ENCODE peak calls at places on chromosomes 1 and 21, in five cellular contexts. W is H9, O is neuronal stem cell, F is mesenchymal stem cell, I is H1. K is an unnamed sample.
A peak's percentile ranks its signal among the peaks of the same experiment; 100 is the strongest.

GRCh38 chr1:242764161-242764560 is 239.7 kb upstream of the PLD5 start:
- DNase-seq in W (no peak), I (no peak), O (no peak), F (no peak), K (no peak)

GRCh38 chr1:159008744-159009188 is 941 bp upstream of the IFI16 start:
- DNase-seq in W (no peak), F (peak; percentile 71), I (no peak), O (no peak), K (no peak)

GRCh38 chr21:46552865-46553379 is 52.0 kb downstream of the S100B start:
- DNase-seq in W (no peak), I (no peak), F (no peak), O (no peak), K (no peak)

GRCh38 chr21:43345746-43346409 is 81.1 kb downstream of the SIK1 start:
- DNase-seq in F (peak; percentile 88), I (no peak), W (no peak), O (no peak), K (peak; percentile 38)

GRCh38 chr1:81937791-81938450 is 137.2 kb downstream of the ADGRL2 start:
- DNase-seq in W (no peak), F (no peak), I (no peak), O (no peak), K (no peak)

GRCh38 chr1:100773444-100773843 is 53.9 kb downstream of the VCAM1 start:
- DNase-seq in W (no peak), I (no peak), F (no peak), O (no peak), K (no peak)

GRCh38 chr1:180791806-180792205 is 120.9 kb upstream of the KIAA1614 start:
- DNase-seq in F (no peak), I (no peak), O (no peak), W (no peak), K (no peak)

GRCh38 chr1:205703072-205703471 is 22.8 kb upstream of the SLC45A3 start:
- DNase-seq in I (no peak), O (no peak), W (no peak), F (no peak), K (no peak)

GRCh38 chr1:1782399-1783221 is 4.3 kb upstream of the NADK start:
- DNase-seq in I (no peak), W (peak; percentile 80), O (no peak), F (peak; percentile 61), K (peak; percentile 59)

GRCh38 chr1:29896791-29897725 is 660.7 kb downstream of the PTPRU start:
- DNase-seq in W (no peak), I (no peak), F (no peak), O (no peak), K (no peak)

DNA sequence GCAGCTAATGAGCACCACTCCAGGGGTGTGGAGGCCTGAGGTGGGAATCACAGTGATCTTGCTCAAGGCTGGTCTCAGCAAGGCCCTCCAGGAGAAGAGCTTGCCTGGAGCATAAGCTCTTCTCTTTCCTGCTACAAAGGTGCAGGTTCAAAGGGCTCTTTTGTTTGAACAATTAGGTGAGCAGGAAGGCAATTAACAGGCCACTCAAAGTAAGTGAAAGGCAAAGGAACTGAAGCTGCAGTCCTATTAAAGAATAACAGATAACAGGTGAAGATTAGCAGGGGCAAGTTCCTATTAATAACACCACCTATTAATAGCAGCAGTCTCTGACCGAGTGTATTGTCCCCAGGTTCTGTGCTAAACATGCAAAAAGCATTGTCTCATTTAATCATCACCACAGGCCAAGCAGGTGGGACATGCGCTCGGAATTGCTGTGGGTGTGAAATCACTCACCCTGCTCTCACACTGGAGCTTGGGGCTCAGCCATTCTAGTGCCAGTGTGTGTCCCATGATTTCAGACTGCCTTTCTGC is 113.8 kb downstream of the RHOU start:
- DNase-seq in O (no peak), F (no peak), I (no peak), W (peak; percentile 49), K (no peak)
- H2BK120ac ChIP-seq in O (no peak overlapping the region), F (no peak overlapping the region), I (peak overlapping the region; percentile 52), W (no peak overlapping the region), K (no peak overlapping the region)

DNA sequence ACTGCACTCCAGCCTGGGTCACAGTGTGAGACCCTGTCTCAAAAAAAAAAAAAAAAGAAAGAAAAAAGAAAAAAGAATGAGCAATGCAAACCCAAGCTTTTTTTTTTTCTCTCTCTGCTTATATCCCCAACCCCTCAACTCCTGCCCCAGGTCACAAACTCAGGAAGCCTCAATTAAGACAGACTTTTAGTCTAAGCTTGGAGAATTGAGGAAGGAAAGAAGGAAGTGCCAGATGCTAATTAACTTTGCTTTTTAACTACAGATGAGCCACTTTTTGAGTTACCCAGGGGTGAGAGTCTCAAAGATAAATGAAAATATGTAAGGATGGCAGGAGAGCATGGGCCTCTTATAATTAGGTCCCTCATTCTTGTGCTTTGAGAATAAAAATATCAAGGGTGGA is 33.3 kb downstream of the PIK3CD start:
- DNase-seq in F (no peak), I (no peak), W (no peak), O (no peak), K (no peak)
- H2BK12ac ChIP-seq in F (no peak overlapping the region), I (no peak overlapping the region), W (no peak overlapping the region), O (no peak overlapping the region), K (no peak overlapping the region)

GRCh38 chr1:228487336-228488106 is at the start of gene RNF187:
- DNase-seq in W (no peak), O (no peak), F (no peak), I (no peak), K (peak; percentile 69)
- H3K27ac ChIP-seq in W (peak within 1 kb of the TSS; percentile 63), O (peak within 1 kb of the TSS; percentile 96), F (peak within 1 kb of the TSS; percentile 100), I (peak within 1 kb of the TSS; percentile 99), K (peak within 1 kb of the TSS; percentile 96)

DNA sequence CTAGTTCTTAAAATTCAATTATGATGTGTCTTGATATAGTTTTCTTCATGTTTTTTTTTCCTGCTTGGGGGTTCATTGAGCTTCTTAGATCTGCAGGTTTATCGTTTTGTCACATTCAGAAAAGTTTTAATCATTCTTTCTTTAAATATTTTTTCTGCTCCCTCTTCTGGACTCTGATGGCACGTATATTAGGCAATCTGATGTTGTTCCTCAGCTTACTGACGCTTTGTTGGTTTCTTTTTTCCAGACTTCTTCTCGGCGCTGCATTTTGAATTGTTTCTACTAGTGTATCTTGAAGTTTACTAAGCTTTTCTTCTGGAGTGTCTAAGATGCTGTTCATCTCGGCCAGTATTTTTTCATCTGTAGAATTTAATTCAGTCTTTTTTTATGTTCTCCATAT is 44.8 kb upstream of the FMOD start:
- DNase-seq in I (no peak), W (no peak), O (no peak), F (no peak), K (no peak)
- H2BK120ac ChIP-seq in I (no peak overlapping the region), W (no peak overlapping the region), O (no peak overlapping the region), F (no peak overlapping the region), K (no peak overlapping the region)

GRCh38 chr1:46300673-46301405 is 2.6 kb downstream of the LRRC41 start:
- DNase-seq in W (no peak), F (peak; percentile 33), I (no peak), O (no peak), K (no peak)

GRCh38 chr1:46302091-46303037 is 1.1 kb downstream of the LRRC41 start:
- DNase-seq in I (no peak), W (peak; percentile 54), O (peak; percentile 63), F (peak; percentile 58), K (peak; percentile 50)

GRCh38 chr1:46295306-46295705 is 8.1 kb downstream of the LRRC41 start:
- DNase-seq in F (no peak), O (no peak), W (no peak), I (no peak), K (no peak)

GRCh38 chr1:46301406-46302090 is 1.9 kb downstream of the LRRC41 start:
- DNase-seq in O (peak; percentile 11), I (no peak), W (peak; percentile 48), F (peak; percentile 68), K (peak; percentile 5)

GRCh38 chr1:46298387-46298786 is 5.0 kb downstream of the LRRC41 start:
- DNase-seq in O (no peak), W (no peak), F (peak; percentile 34), I (no peak), K (no peak)
- H2BK12ac ChIP-seq in O (no peak overlapping the region), W (no peak overlapping the region), F (no peak overlapping the region), I (no peak overlapping the region), K (no peak overlapping the region)

GRCh38 chr1:226110249-226111108 is 48.0 kb downstream of the H3-3A start:
- DNase-seq in W (peak; percentile 55), I (no peak), O (peak; percentile 53), F (peak; percentile 82), K (peak; percentile 63)

GRCh38 chr1:226111109-226111864 is 48.8 kb downstream of the H3-3A start:
- DNase-seq in I (no peak), O (no peak), W (no peak), F (no peak), K (no peak)

GRCh38 chr1:226109829-226110248 is 47.3 kb downstream of the H3-3A start:
- DNase-seq in I (no peak), O (peak; percentile 76), W (peak; percentile 84), F (peak; percentile 82), K (peak; percentile 82)

GRCh38 chr1:226112626-226113025 is 50.1 kb downstream of the H3-3A start:
- DNase-seq in O (no peak), F (no peak), W (no peak), I (no peak), K (no peak)

GRCh38 chr1:226111865-226112395 is 49.4 kb downstream of the H3-3A start:
- DNase-seq in F (no peak), O (no peak), I (no peak), W (no peak), K (no peak)
- H3K27ac ChIP-seq in F (no peak overlapping the region), O (no peak overlapping the region), I (no peak overlapping the region), W (no peak overlapping the region), K (no peak overlapping the region)

GRCh38 chr1:150009604-150010387 is 730 bp downstream of the OTUD7B start:
- DNase-seq in F (peak; percentile 94), O (peak; percentile 14), W (peak; percentile 49), I (no peak), K (peak; percentile 79)
- H2BK120ac ChIP-seq in F (peak overlapping the region; percentile 20), O (no peak overlapping the region), W (no peak overlapping the region), I (no peak overlapping the region), K (no peak overlapping the region)

K was measured in trophoblast cell.